ENCODE peak calls at places on chromosomes 11 and 22, in ten cellular contexts. One of them, this sample, is unnamed.

GRCh38 chr11:16367252-16367651 is 10.9 kb upstream of the SOX6 start:
- DNase-seq in astrocyte of the spinal cord: no peak
- DNase-seq in kidney epithelial cell: no peak
- DNase-seq in CD8-positive, alpha-beta T cell: no peak
- DNase-seq in Kasumi-1: no peak
- DNase-seq in T-helper 2 cell: no peak
- DNase-seq in globus pallidus: no peak
- DNase-seq in IMR-90: no peak
- DNase-seq in amniotic epithelial cell: no peak
- DNase-seq in activated CD8-positive, alpha-beta memory T cell treated with anti-CD3 and anti-CD28 coated beads for 1 hour: no peak
- DNase-seq in this sample: no peak

GRCh38 chr11:128359515-128359914 is 227.8 kb downstream of the ETS1 start:
- DNase-seq in IMR-90: peak; percentile 45
- DNase-seq in astrocyte of the spinal cord: no peak
- DNase-seq in Kasumi-1: no peak
- DNase-seq in CD8-positive, alpha-beta T cell: no peak
- DNase-seq in amniotic epithelial cell: peak; percentile 48
- DNase-seq in globus pallidus: no peak
- DNase-seq in T-helper 2 cell: no peak
- DNase-seq in kidney epithelial cell: no peak
- DNase-seq in activated CD8-positive, alpha-beta memory T cell treated with anti-CD3 and anti-CD28 coated beads for 1 hour: no peak
- DNase-seq in this sample: no peak

GRCh38 chr11:10381730-10382129 is 73.3 kb upstream of the AMPD3 start:
- DNase-seq in activated CD8-positive, alpha-beta memory T cell treated with anti-CD3 and anti-CD28 coated beads for 1 hour: no peak
- DNase-seq in astrocyte of the spinal cord: peak; percentile 72
- DNase-seq in Kasumi-1: no peak
- DNase-seq in T-helper 2 cell: no peak
- DNase-seq in IMR-90: peak; percentile 37
- DNase-seq in amniotic epithelial cell: peak; percentile 27
- DNase-seq in globus pallidus: no peak
- DNase-seq in CD8-positive, alpha-beta T cell: no peak
- DNase-seq in kidney epithelial cell: no peak
- DNase-seq in this sample: no peak

GRCh38 chr22:22691055-22691454 is 46.6 kb downstream of the GGTLC2 start:
- DNase-seq in activated CD8-positive, alpha-beta memory T cell treated with anti-CD3 and anti-CD28 coated beads for 1 hour: no peak
- DNase-seq in amniotic epithelial cell: no peak
- DNase-seq in globus pallidus: no peak
- DNase-seq in IMR-90: no peak
- DNase-seq in Kasumi-1: no peak
- DNase-seq in astrocyte of the spinal cord: no peak
- DNase-seq in T-helper 2 cell: no peak
- DNase-seq in kidney epithelial cell: no peak
- DNase-seq in CD8-positive, alpha-beta T cell: no peak
- DNase-seq in this sample: no peak

GRCh38 chr22:19966908-19967750 is 25.5 kb upstream of the TXNRD2 start:
- DNase-seq in globus pallidus: no peak
- DNase-seq in kidney epithelial cell: no peak
- DNase-seq in amniotic epithelial cell: no peak
- DNase-seq in astrocyte of the spinal cord: no peak
- DNase-seq in Kasumi-1: no peak
- DNase-seq in CD8-positive, alpha-beta T cell: no peak
- DNase-seq in activated CD8-positive, alpha-beta memory T cell treated with anti-CD3 and anti-CD28 coated beads for 1 hour: no peak
- DNase-seq in IMR-90: no peak
- DNase-seq in T-helper 2 cell: no peak
- DNase-seq in this sample: no peak

GRCh38 chr11:121904148-121904547 is 211.9 kb downstream of the BLID start:
- DNase-seq in activated CD8-positive, alpha-beta memory T cell treated with anti-CD3 and anti-CD28 coated beads for 1 hour: no peak
- DNase-seq in CD8-positive, alpha-beta T cell: no peak
- DNase-seq in globus pallidus: peak; percentile 51
- DNase-seq in Kasumi-1: no peak
- DNase-seq in T-helper 2 cell: no peak
- DNase-seq in astrocyte of the spinal cord: no peak
- DNase-seq in IMR-90: no peak
- DNase-seq in amniotic epithelial cell: no peak
- DNase-seq in kidney epithelial cell: no peak
- DNase-seq in this sample: no peak

GRCh38 chr11:134754196-134754822 is 342.3 kb upstream of the B3GAT1 start:
- DNase-seq in T-helper 2 cell: no peak
- DNase-seq in amniotic epithelial cell: no peak
- DNase-seq in kidney epithelial cell: no peak
- DNase-seq in Kasumi-1: no peak
- DNase-seq in CD8-positive, alpha-beta T cell: peak; percentile 38
- DNase-seq in astrocyte of the spinal cord: no peak
- DNase-seq in IMR-90: no peak
- DNase-seq in activated CD8-positive, alpha-beta memory T cell treated with anti-CD3 and anti-CD28 coated beads for 1 hour: no peak
- DNase-seq in globus pallidus: no peak
- DNase-seq in this sample: no peak

GRCh38 chr11:86374586-86374985 is at the start of gene CCDC81:
- DNase-seq in activated CD8-positive, alpha-beta memory T cell treated with anti-CD3 and anti-CD28 coated beads for 1 hour: no peak
- DNase-seq in globus pallidus: no peak
- DNase-seq in IMR-90: no peak
- DNase-seq in astrocyte of the spinal cord: peak; percentile 18
- DNase-seq in kidney epithelial cell: no peak
- DNase-seq in CD8-positive, alpha-beta T cell: no peak
- DNase-seq in amniotic epithelial cell: peak; percentile 29
- DNase-seq in Kasumi-1: no peak
- DNase-seq in T-helper 2 cell: no peak
- DNase-seq in this sample: no peak

GRCh38 chr11:1139441-1140066 is 18.2 kb upstream of the MUC5AC start:
- DNase-seq in globus pallidus: no peak
- DNase-seq in IMR-90: peak; percentile 91
- DNase-seq in T-helper 2 cell: peak; percentile 26
- DNase-seq in astrocyte of the spinal cord: peak; percentile 44
- DNase-seq in amniotic epithelial cell: peak; percentile 79
- DNase-seq in kidney epithelial cell: no peak
- DNase-seq in CD8-positive, alpha-beta T cell: no peak
- DNase-seq in Kasumi-1: no peak
- DNase-seq in activated CD8-positive, alpha-beta memory T cell treated with anti-CD3 and anti-CD28 coated beads for 1 hour: no peak
- DNase-seq in this sample: peak; percentile 29

GRCh38 chr11:855343-855674 is 12.7 kb downstream of the TSPAN4 start:
- DNase-seq in kidney epithelial cell: no peak
- DNase-seq in Kasumi-1: no peak
- DNase-seq in amniotic epithelial cell: no peak
- DNase-seq in T-helper 2 cell: no peak
- DNase-seq in astrocyte of the spinal cord: no peak
- DNase-seq in CD8-positive, alpha-beta T cell: no peak
- DNase-seq in activated CD8-positive, alpha-beta memory T cell treated with anti-CD3 and anti-CD28 coated beads for 1 hour: no peak
- DNase-seq in IMR-90: no peak
- DNase-seq in globus pallidus: no peak
- DNase-seq in this sample: no peak

GRCh38 chr11:105906517-105906916 is 115.5 kb downstream of the MSANTD4 start:
- DNase-seq in activated CD8-positive, alpha-beta memory T cell treated with anti-CD3 and anti-CD28 coated beads for 1 hour: no peak
- DNase-seq in astrocyte of the spinal cord: no peak
- DNase-seq in globus pallidus: no peak
- DNase-seq in T-helper 2 cell: no peak
- DNase-seq in kidney epithelial cell: no peak
- DNase-seq in amniotic epithelial cell: no peak
- DNase-seq in CD8-positive, alpha-beta T cell: no peak
- DNase-seq in IMR-90: no peak
- DNase-seq in Kasumi-1: no peak
- DNase-seq in this sample: no peak

GRCh38 chr11:8015753-8016239 is 28.7 kb downstream of the EIF3F start:
- DNase-seq in activated CD8-positive, alpha-beta memory T cell treated with anti-CD3 and anti-CD28 coated beads for 1 hour: no peak
- DNase-seq in kidney epithelial cell: no peak
- DNase-seq in Kasumi-1: no peak
- DNase-seq in globus pallidus: no peak
- DNase-seq in CD8-positive, alpha-beta T cell: peak; percentile 21
- DNase-seq in T-helper 2 cell: no peak
- DNase-seq in amniotic epithelial cell: peak; percentile 46
- DNase-seq in IMR-90: peak; percentile 69
- DNase-seq in astrocyte of the spinal cord: peak; percentile 33
- DNase-seq in this sample: no peak

GRCh38 chr11:9461760-9462134 is 935 bp downstream of the ZNF143 start:
- DNase-seq in T-helper 2 cell: peak; percentile 78
- DNase-seq in Kasumi-1: peak; percentile 34
- DNase-seq in amniotic epithelial cell: peak; percentile 39
- DNase-seq in CD8-positive, alpha-beta T cell: no peak
- DNase-seq in astrocyte of the spinal cord: peak; percentile 53
- DNase-seq in activated CD8-positive, alpha-beta memory T cell treated with anti-CD3 and anti-CD28 coated beads for 1 hour: no peak
- DNase-seq in globus pallidus: peak; percentile 34
- DNase-seq in kidney epithelial cell: no peak
- DNase-seq in IMR-90: peak; percentile 15
- DNase-seq in this sample: peak; percentile 22

GRCh38 chr11:9528573-9529332 is 44.7 kb upstream of the WEE1 start:
- DNase-seq in globus pallidus: no peak
- DNase-seq in T-helper 2 cell: peak; percentile 63
- DNase-seq in astrocyte of the spinal cord: no peak
- DNase-seq in Kasumi-1: no peak
- DNase-seq in activated CD8-positive, alpha-beta memory T cell treated with anti-CD3 and anti-CD28 coated beads for 1 hour: no peak
- DNase-seq in CD8-positive, alpha-beta T cell: no peak
- DNase-seq in kidney epithelial cell: no peak
- DNase-seq in IMR-90: no peak
- DNase-seq in amniotic epithelial cell: no peak
- DNase-seq in this sample: no peak

GRCh38 chr11:133474461-133474860 is 57.8 kb downstream of the OPCML start:
- DNase-seq in IMR-90: no peak
- DNase-seq in T-helper 2 cell: no peak
- DNase-seq in CD8-positive, alpha-beta T cell: no peak
- DNase-seq in amniotic epithelial cell: no peak
- DNase-seq in kidney epithelial cell: no peak
- DNase-seq in activated CD8-positive, alpha-beta memory T cell treated with anti-CD3 and anti-CD28 coated beads for 1 hour: no peak
- DNase-seq in astrocyte of the spinal cord: no peak
- DNase-seq in Kasumi-1: no peak
- DNase-seq in globus pallidus: no peak
- DNase-seq in this sample: no peak

This sample was measured in brain microvascular endothelial cell.